ENCODE peak calls at places on chromosomes 2 and 18, in five cellular contexts. P is ovary, G is H1, S is uterus, B is right lobe of liver. C is an unnamed sample. For H3K4me1, the result is how much of the 10 kb centered on the place peaks cover.

GRCh38 chr2:180599804-180600203 is 380.6 kb upstream of the UBE2E3 start:
- DNase-seq in P (no peak), G (no peak), S (no peak), B (no peak), C (no peak)

GRCh38 chr2:72819501-72819900 is 6.3 kb downstream of the EXOC6B start:
- DNase-seq in P (no peak), G (no peak), S (no peak), B (no peak), C (no peak)

GRCh38 chr18:77067315-77068061 is 65.1 kb downstream of the MBP start:
- DNase-seq in P (peak), G (no peak), S (peak), B (no peak), C (no peak)

GRCh38 chr2:37343537-37344434 is 644 bp upstream of the QPCT start:
- DNase-seq in P (peak), G (no peak), S (peak), B (no peak), C (peak)

GRCh38 chr2:97741686-97742085 is 28.3 kb downstream of the ZAP70 start:
- DNase-seq in P (no peak), G (no peak), S (no peak), B (no peak), C (no peak)

GRCh38 chr2:23789012-23789411 is 137.9 kb downstream of the ATAD2B start:
- DNase-seq in P (no peak), G (no peak), S (no peak), B (no peak), C (no peak)

GRCh38 chr18:11989966-11990380 is 8.7 kb downstream of the IMPA2 start:
- DNase-seq in P (no peak), G (no peak), S (no peak), B (peak), C (no peak)

GRCh38 chr18:58310517-58310916 is 266.5 kb downstream of the NEDD4L start:
- DNase-seq in P (no peak), G (no peak), S (no peak), B (no peak), C (peak)

GRCh38 chr18:51153659-51154371 is 43.7 kb downstream of the MEX3C start:
- DNase-seq in P (no peak), G (no peak), S (no peak), B (no peak), C (no peak)

GRCh38 chr2:23596316-23596885 is 211.4 kb downstream of the KLHL29 start:
- DNase-seq in P (no peak), G (no peak), S (no peak), B (no peak), C (no peak)

GRCh38 chr2:1600191-1601063 is 143.9 kb downstream of the PXDN start:
- DNase-seq in P (peak), G (no peak), S (no peak), B (no peak), C (no peak)

GRCh38 chr2:12005886-12006681 is 259.7 kb downstream of the LPIN1 start:
- DNase-seq in P (no peak), G (no peak), S (no peak), B (peak), C (no peak)

GRCh38 chr18:45940724-45941123 is 26.4 kb downstream of the EPG5 start:
- DNase-seq in P (no peak), G (no peak), S (no peak), B (no peak), C (no peak)

GRCh38 chr18:11953113-11953512 is 28.2 kb upstream of the IMPA2 start:
- DNase-seq in P (no peak), G (no peak), S (no peak), B (no peak), C (no peak)

GRCh38 chr2:129905664-129906081 is 73.8 kb upstream of the RAB6C start:
- DNase-seq in P (no peak), G (no peak), S (no peak), B (no peak), C (no peak)

GRCh38 chr18:23137788-23138216 is 2.5 kb downstream of the CABLES1 start:
- DNase-seq in P (no peak), G (no peak), S (no peak), B (no peak), C (no peak)

GRCh38 chr2:189178007-189178406 is 1.6 kb downstream of the COL5A2 start:
- DNase-seq in P (no peak), G (no peak), S (no peak), B (no peak), C (no peak)

GRCh38 chr2:130936451-130936850 is 99.7 kb downstream of the ARHGEF4 start:
- DNase-seq in P (no peak), G (no peak), S (no peak), B (no peak), C (no peak)

GRCh38 chr2:96870631-96871255 is 863 bp upstream of the SEMA4C start:
- DNase-seq in P (peak), G (no peak), S (peak), B (no peak), C (no peak)

GRCh38 chr2:190340369-190340768 is 3.0 kb upstream of the INPP1 start:
- DNase-seq in P (no peak), G (no peak), S (no peak), B (no peak), C (no peak)

GRCh38 chr2:156955701-156956100 is 301.8 kb upstream of the GALNT5 start:
- DNase-seq in P (no peak), G (no peak), S (no peak), B (no peak), C (no peak)

GRCh38 chr2:59232394-59233165 is 991.5 kb upstream of the FANCL start:
- DNase-seq in P (no peak), G (no peak), S (no peak), B (no peak), C (no peak)

GRCh38 chr2:11502740-11503292 is 31.0 kb upstream of the GREB1 start:
- DNase-seq in P (no peak), G (no peak), S (peak), B (no peak), C (no peak)

GRCh38 chr2:207142461-207142860 is 23.3 kb downstream of the KLF7 start:
- DNase-seq in P (no peak), G (no peak), S (no peak), B (no peak), C (no peak)

GRCh38 chr2:74819702-74820101 is 14.2 kb upstream of the HK2 start:
- DNase-seq in P (no peak), G (no peak), S (no peak), B (no peak), C (no peak)

GRCh38 chr2:218323526-218324472 is 31.5 kb upstream of the TMBIM1 start:
- DNase-seq in P (peak), G (peak), S (peak), B (peak), C (no peak)

GRCh38 chr2:54969940-54970338 is 80.3 kb downstream of the RTN4 start:
- DNase-seq in P (no peak), G (no peak), S (no peak), B (no peak), C (no peak)
- TF ChIP-seq POLR2A in P (no peak), G (no peak), S (no peak), B (no peak), C (no peak)

DNA sequence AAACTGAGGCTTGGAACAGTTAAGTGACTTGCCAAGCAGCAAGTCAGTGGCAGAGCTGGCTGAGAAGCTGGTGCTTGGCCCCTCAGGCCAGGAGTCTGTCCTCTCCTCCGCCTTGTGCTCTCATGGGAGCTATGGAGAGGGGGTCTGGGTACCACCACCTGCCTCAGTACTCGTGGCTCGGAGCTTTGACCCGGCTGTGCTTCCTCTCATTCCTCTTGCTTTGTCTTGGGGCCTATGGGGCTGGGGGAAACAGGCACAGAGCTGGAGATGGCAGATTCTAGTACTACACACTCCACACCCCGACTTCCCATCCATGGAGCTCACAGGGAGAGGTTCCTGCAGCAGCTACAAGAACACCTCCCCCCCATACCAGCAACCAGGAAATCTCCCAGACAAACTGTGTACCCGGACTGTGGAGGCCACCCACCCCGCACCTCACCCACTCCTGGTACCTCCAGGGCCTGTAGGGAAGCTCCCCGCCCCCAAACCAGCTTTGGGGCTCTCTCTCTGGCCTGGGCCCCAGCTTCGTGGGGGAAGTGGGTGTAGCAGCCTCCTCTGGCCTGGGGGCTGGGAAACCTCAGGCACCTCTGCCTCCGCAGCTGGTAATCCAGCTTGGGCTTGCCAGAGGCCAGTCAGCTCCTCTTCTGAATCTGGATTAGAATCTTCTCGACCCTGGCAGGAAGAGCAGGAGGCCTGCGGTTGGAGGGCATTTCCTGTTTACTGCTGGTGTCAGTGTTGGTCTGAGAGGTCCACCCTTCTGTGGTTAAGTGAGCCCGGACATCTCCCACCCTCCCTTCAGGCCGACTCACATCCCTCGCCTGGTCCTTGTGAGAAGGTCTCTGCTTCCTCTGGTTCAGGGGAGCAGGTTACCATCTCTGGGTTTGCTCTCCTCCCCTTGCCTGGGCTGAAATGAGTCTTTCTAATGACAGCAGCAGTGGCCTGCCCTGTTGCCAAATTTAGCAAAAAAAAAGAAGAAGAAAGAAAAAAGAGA is 22.3 kb upstream of the RHOB start:
- DNase-seq in P (no peak), G (no peak), S (peak), B (peak), C (peak)
- H3K4me1 ChIP-seq in P (under half), G (under half), S (under half), B (under half), C (under half)

DNA sequence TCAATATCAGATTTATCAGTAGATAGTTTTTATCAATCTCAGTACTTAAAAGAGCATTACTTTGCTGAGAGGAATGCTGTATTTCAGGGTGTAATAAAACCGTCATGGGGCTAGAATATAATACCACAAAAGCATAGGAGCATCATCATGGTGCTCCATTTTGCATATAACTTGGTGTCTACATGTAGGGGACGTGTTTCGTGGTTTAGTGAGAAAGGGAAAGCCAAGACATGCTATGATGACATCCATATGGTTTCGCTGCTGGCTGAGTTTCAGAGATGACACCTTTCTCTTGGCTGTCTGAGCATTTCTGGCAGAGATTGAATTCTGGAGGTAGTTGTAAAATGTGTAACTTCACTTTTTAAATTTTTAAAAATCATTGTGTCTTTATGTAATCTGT is 32.4 kb downstream of the WDR43 start:
- DNase-seq in P (no peak), G (no peak), S (no peak), B (no peak), C (no peak)
- TF ChIP-seq POLR2A in P (no peak), G (no peak), S (no peak), B (no peak), C (no peak)

DNA sequence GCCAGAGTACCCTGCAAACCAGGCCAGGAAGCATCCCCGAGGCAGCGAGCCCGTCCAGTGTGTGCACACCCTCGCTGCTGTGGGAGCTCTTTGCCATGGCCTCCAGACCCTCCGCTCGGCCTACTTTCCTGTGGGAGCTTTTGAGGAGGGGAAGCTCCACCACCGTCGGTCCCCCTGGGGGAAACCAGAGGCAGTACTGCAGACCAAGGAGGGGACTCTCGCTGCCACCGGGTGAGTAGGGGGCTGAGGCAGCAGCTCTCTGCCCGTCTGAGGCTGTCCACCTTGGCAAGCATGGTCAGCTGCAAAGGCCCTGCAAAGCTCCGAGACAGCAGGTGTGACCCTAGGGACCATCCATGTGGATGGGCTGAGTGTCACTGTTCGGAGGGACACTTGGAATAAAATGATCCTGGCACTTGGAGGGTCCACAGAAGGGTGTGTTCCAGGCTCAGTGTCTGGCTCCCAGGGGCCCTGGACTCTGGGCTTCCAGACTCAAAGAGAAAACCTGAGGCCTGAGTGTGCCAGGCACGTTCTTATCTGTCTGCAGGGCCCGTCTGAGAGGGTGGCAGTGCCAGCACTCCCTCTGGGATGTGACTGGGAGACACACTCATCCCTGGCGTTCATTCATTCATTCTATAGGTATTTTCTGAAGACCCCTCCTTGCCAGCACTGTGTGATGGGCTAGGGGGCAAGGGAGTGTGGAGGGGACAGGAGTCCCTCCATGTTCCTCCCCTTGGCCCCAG is 282.8 kb upstream of the HS6ST1 start:
- DNase-seq in P (no peak), G (no peak), S (no peak), B (peak), C (no peak)
- H3K4me1 ChIP-seq in P (under half), G (under half), S (under half), B (under half), C (under half)

DNA sequence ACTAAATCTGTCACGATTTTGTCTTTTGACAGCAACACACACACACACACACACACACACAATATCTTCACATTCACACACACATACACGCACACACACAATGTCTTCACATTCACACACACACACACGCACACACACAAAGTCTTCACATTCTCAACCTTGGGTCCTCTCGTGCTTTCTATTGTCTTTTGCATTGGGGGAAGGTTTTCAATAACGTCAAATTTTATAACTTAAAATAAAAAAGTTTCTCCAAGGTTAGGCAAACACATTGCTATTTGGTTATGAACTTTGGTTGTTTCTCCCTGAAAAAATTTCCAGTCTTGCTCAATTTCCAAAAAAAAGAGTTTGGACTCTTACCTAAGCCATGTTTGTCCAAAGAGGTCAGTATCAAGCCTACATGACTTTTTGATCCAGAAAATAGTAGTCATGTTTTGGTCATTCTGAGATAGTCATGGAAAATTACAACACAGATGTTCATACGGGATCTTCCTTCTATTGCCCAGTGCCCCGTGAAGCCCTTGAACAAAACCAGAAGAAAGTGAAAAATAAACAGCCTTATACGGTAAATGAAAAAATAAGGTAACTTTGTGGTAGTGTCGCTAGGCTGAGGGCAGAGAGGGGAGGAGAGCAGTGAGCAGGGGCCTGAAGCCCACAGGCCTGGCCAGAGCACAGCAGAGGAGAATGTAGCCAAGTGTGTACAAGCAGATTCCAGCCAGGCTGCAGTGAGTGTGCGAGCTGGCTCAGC is 542.8 kb upstream of the ID2 start:
- DNase-seq in P (peak), G (no peak), S (peak), B (peak), C (no peak)
- TF ChIP-seq POLR2A in P (peak), G (no peak), S (no peak), B (peak), C (no peak)

GRCh38 chr2:33644215-33644614 is 45.1 kb upstream of the FAM98A start:
- DNase-seq in P (no peak), G (no peak), S (no peak), B (no peak), C (no peak)
- H3K4me1 ChIP-seq in P (under half), G (under half), S (under half), B (under half), C (under half)